ENCODE peak calls at places on chromosomes 6 and 20, in ten cellular contexts. V is T-helper 1 cell; B is fibroblast of pulmonary artery; U is GM04503; D is D341Med; M is stimulated activated CD4-positive, alpha-beta T cell treated with anti-CD3 and anti-CD28 coated beads, Interleukin-2, amount 100 ng/mL, for 48 hours; T is ureter; R is kidney tubule cell; J is bronchial epithelial cell; L is HFFc6. H is an unnamed sample.

GRCh38 chr6:104829183-104829958 is 30.3 kb downstream of the HACE1 start:
- DNase-seq in V (no peak), B (no peak), U (no peak), D (no peak), M (no peak), T (no peak), R (peak), J (peak), L (no peak), H (no peak)

GRCh38 chr6:115882174-115882573 is 178.5 kb downstream of the FRK start:
- DNase-seq in V (no peak), B (no peak), U (no peak), D (no peak), M (no peak), T (no peak), R (peak), J (peak), L (no peak), H (no peak)

GRCh38 chr6:3341467-3341866 is 82.7 kb downstream of the PSMG4 start:
- DNase-seq in V (no peak), B (peak), U (peak), D (no peak), M (no peak), T (no peak), R (peak), J (peak), L (no peak), H (peak)

GRCh38 chr6:128882991-128883571 is at the start of gene LAMA2:
- DNase-seq in V (no peak), B (peak), U (peak), D (no peak), M (peak), T (peak), R (peak), J (peak), L (peak), H (peak)

GRCh38 chr6:106972500-106972899 is 2.0 kb downstream of the CD24 start:
- DNase-seq in V (no peak), B (no peak), U (no peak), D (peak), M (no peak), T (no peak), R (peak), J (no peak), L (no peak), H (no peak)

GRCh38 chr6:5095236-5095635 is 10.1 kb downstream of the PPP1R3G start:
- DNase-seq in V (no peak), B (no peak), U (no peak), D (no peak), M (no peak), T (no peak), R (peak), J (no peak), L (peak), H (no peak)

GRCh38 chr6:6469074-6469473 is 119.4 kb upstream of the LY86 start:
- DNase-seq in V (no peak), B (no peak), U (no peak), D (no peak), M (no peak), T (no peak), R (no peak), J (peak), L (no peak), H (peak)

GRCh38 chr20:44133424-44133823 is 53.6 kb downstream of the JPH2 start:
- DNase-seq in V (no peak), B (no peak), U (no peak), D (no peak), M (no peak), T (no peak), R (no peak), J (no peak), L (no peak), H (no peak)

GRCh38 chr6:18276610-18277009 is 12.3 kb upstream of the DEK start:
- DNase-seq in V (no peak), B (no peak), U (no peak), D (no peak), M (no peak), T (no peak), R (no peak), J (peak), L (no peak), H (no peak)

GRCh38 chr6:55617272-55617671 is 38.3 kb upstream of the HMGCLL1 start:
- DNase-seq in V (no peak), B (peak), U (peak), D (peak), M (no peak), T (no peak), R (peak), J (peak), L (peak), H (no peak)

GRCh38 chr20:63101781-63102719 is 95.3 kb upstream of the BHLHE23 start:
- DNase-seq in V (peak), B (peak), U (no peak), D (peak), M (peak), T (peak), R (peak), J (peak), L (no peak), H (no peak)

GRCh38 chr6:73388800-73389512 is 5.7 kb upstream of the DDX43 start:
- DNase-seq in V (peak), B (peak), U (no peak), D (peak), M (peak), T (peak), R (peak), J (peak), L (peak), H (peak)

GRCh38 chr20:36726168-36726567 is 19.7 kb downstream of the NDRG3 start:
- DNase-seq in V (no peak), B (peak), U (no peak), D (no peak), M (no peak), T (no peak), R (no peak), J (peak), L (no peak), H (peak)

GRCh38 chr20:47493175-47493953 is 8.3 kb upstream of the NCOA3 start:
- DNase-seq in V (peak), B (peak), U (peak), D (peak), M (peak), T (peak), R (peak), J (peak), L (peak), H (peak)

GRCh38 chr6:453152-453551 is 61.6 kb downstream of the IRF4 start:
- DNase-seq in V (no peak), B (no peak), U (no peak), D (no peak), M (no peak), T (no peak), R (no peak), J (no peak), L (no peak), H (peak)

GRCh38 chr6:99790679-99791078 is 184.0 kb downstream of the PRDM13 start:
- DNase-seq in V (no peak), B (no peak), U (no peak), D (no peak), M (no peak), T (no peak), R (no peak), J (peak), L (no peak), H (no peak)

GRCh38 chr6:137970368-137970767 is 103.3 kb downstream of the TNFAIP3 start:
- DNase-seq in V (no peak), B (no peak), U (no peak), D (no peak), M (no peak), T (no peak), R (no peak), J (no peak), L (no peak), H (no peak)

GRCh38 chr6:121319112-121319553 is 15.1 kb downstream of the TBC1D32 start:
- DNase-seq in V (no peak), B (peak), U (no peak), D (no peak), M (no peak), T (no peak), R (peak), J (peak), L (no peak), H (no peak)

GRCh38 chr6:132961122-132961521 is 146.8 kb downstream of the RPS12 start:
- DNase-seq in V (no peak), B (peak), U (peak), D (no peak), M (no peak), T (no peak), R (peak), J (peak), L (peak), H (no peak)

GRCh38 chr6:170553686-170554085 is 483 bp upstream of the TBP start:
- DNase-seq in V (no peak), B (peak), U (no peak), D (peak), M (no peak), T (peak), R (no peak), J (no peak), L (peak), H (no peak)

GRCh38 chr20:24359306-24359705 is 110.1 kb upstream of the SYNDIG1 start:
- DNase-seq in V (no peak), B (no peak), U (no peak), D (no peak), M (no peak), T (no peak), R (no peak), J (no peak), L (no peak), H (no peak)

GRCh38 chr6:45487645-45488044 is 109.9 kb upstream of the SUPT3H start:
- DNase-seq in V (no peak), B (no peak), U (no peak), D (no peak), M (no peak), T (no peak), R (no peak), J (no peak), L (no peak), H (no peak)

GRCh38 chr6:166707045-166707444 is 80.0 kb upstream of the RPS6KA2 start:
- DNase-seq in V (no peak), B (peak), U (no peak), D (no peak), M (peak), T (peak), R (peak), J (peak), L (no peak), H (peak)

GRCh38 chr6:151340206-151340978 is 51.0 kb downstream of the ZBTB2 start:
- DNase-seq in V (no peak), B (no peak), U (no peak), D (no peak), M (no peak), T (no peak), R (no peak), J (no peak), L (no peak), H (no peak)

GRCh38 chr6:157461000-157461915 is 80.3 kb downstream of the ZDHHC14 start:
- DNase-seq in V (no peak), B (peak), U (no peak), D (no peak), M (peak), T (no peak), R (peak), J (no peak), L (peak), H (no peak)

GRCh38 chr20:45576995-45577394 is 2.1 kb downstream of the WFDC8 start:
- DNase-seq in V (no peak), B (no peak), U (peak), D (no peak), M (no peak), T (no peak), R (no peak), J (no peak), L (peak), H (no peak)